ENCODE peak calls at places on chromosomes 7 and 10, in ten cellular contexts. O is amniotic stem cell; R is dermis blood vessel endothelial cell; G is effector CD4-positive, alpha-beta T cell; I is fibroblast of the conjunctiva; Z is heart left ventricle; W is DMS153; C is GM20000; S is lung microvascular endothelial cell; X is H9. V is an unnamed sample.

GRCh38 chr7:157602581-157602980 is 265.8 kb downstream of the DNAJB6 start:
- DNase-seq in O (no peak), R (no peak), G (no peak), I (no peak), Z (peak), W (no peak), C (no peak), S (no peak), X (no peak), V (no peak)

GRCh38 chr7:134724606-134725005 is 54.8 kb upstream of the CALD1 start:
- DNase-seq in O (no peak), R (peak), G (no peak), I (no peak), Z (no peak), W (no peak), C (peak), S (peak), X (peak), V (peak)

GRCh38 chr10:91144961-91145360 is 75.5 kb upstream of the PCGF5 start:
- DNase-seq in O (no peak), R (no peak), G (no peak), I (no peak), Z (no peak), W (no peak), C (no peak), S (no peak), X (no peak), V (no peak)

GRCh38 chr7:40680657-40681056 is 545.9 kb downstream of the SUGCT start:
- DNase-seq in O (no peak), R (peak), G (no peak), I (no peak), Z (no peak), W (no peak), C (peak), S (peak), X (no peak), V (peak)

GRCh38 chr10:70997236-70997635 is 108.9 kb upstream of the PCBD1 start:
- DNase-seq in O (no peak), R (no peak), G (no peak), I (no peak), Z (no peak), W (no peak), C (no peak), S (no peak), X (no peak), V (no peak)

GRCh38 chr7:46685051-46685450 is 764.0 kb upstream of the IGFBP3 start:
- DNase-seq in O (no peak), R (peak), G (no peak), I (no peak), Z (no peak), W (no peak), C (no peak), S (peak), X (no peak), V (peak)

GRCh38 chr7:30836991-30837390 is 65.8 kb downstream of the MINDY4 start:
- DNase-seq in O (no peak), R (no peak), G (no peak), I (no peak), Z (no peak), W (no peak), C (no peak), S (no peak), X (peak), V (no peak)

GRCh38 chr10:11625019-11625735 is 13.7 kb upstream of the USP6NL start:
- DNase-seq in O (no peak), R (no peak), G (no peak), I (no peak), Z (no peak), W (no peak), C (peak), S (no peak), X (no peak), V (peak)

GRCh38 chr10:100554902-100555301 is 19.2 kb downstream of the HIF1AN start:
- DNase-seq in O (no peak), R (no peak), G (no peak), I (no peak), Z (no peak), W (no peak), C (no peak), S (no peak), X (no peak), V (no peak)

GRCh38 chr10:33660329-33660728 is 325.9 kb upstream of the NRP1 start:
- DNase-seq in O (no peak), R (no peak), G (no peak), I (no peak), Z (no peak), W (no peak), C (no peak), S (no peak), X (peak), V (no peak)

GRCh38 chr7:84337386-84337785 is 142.8 kb upstream of the SEMA3A start:
- DNase-seq in O (no peak), R (no peak), G (no peak), I (peak), Z (no peak), W (no peak), C (no peak), S (no peak), X (no peak), V (no peak)

GRCh38 chr7:44379366-44380178 is 54.2 kb upstream of the CAMK2B start:
- DNase-seq in O (no peak), R (peak), G (no peak), I (no peak), Z (no peak), W (no peak), C (no peak), S (no peak), X (peak), V (no peak)

GRCh38 chr7:153604-154003 is 38.8 kb upstream of the FAM20C start:
- DNase-seq in O (no peak), R (no peak), G (no peak), I (no peak), Z (peak), W (no peak), C (no peak), S (no peak), X (no peak), V (no peak)

GRCh38 chr10:17430647-17431355 is 23.6 kb downstream of the ST8SIA6 start:
- DNase-seq in O (peak), R (peak), G (peak), I (peak), Z (peak), W (peak), C (peak), S (peak), X (peak), V (peak)

GRCh38 chr7:134690614-134691504 is 44.2 kb downstream of the BPGM start:
- DNase-seq in O (no peak), R (no peak), G (no peak), I (no peak), Z (no peak), W (no peak), C (no peak), S (no peak), X (no peak), V (no peak)

GRCh38 chr10:132166216-132166950 is 20.4 kb upstream of the DPYSL4 start:
- DNase-seq in O (no peak), R (no peak), G (no peak), I (no peak), Z (peak), W (no peak), C (no peak), S (no peak), X (no peak), V (no peak)

GRCh38 chr10:75762436-75762802 is 331.0 kb downstream of the LRMDA start:
- DNase-seq in O (no peak), R (no peak), G (no peak), I (no peak), Z (no peak), W (no peak), C (no peak), S (no peak), X (no peak), V (no peak)

V was measured in OCI-LY7.